ENCODE peak calls at places on chromosomes 4 and X, in eight cellular contexts. One of them, this sample, is unnamed.

GRCh38 chr4:31391976-31392375 is 671.8 kb downstream of the PCDH7 start:
- DNase-seq in mucosa of gallbladder: no peak
- DNase-seq in fibroblast of lung: no peak
- DNase-seq in IMR-90: no peak
- DNase-seq in skeletal muscle cell: no peak
- DNase-seq in T-helper 2 cell: no peak
- DNase-seq in CD8-positive, alpha-beta memory T cell: no peak
- DNase-seq in activated CD8-positive, alpha-beta T cell treated with anti-CD3 and anti-CD28 coated beads, Interleukin-2, amount 10 ng/mL, durations not matched to agents 7 days and 5 days: no peak
- DNase-seq in this sample: no peak

GRCh38 chrX:82208976-82209375 is 1007.1 kb downstream of the SH3BGRL start:
- DNase-seq in CD8-positive, alpha-beta memory T cell: no peak
- DNase-seq in mucosa of gallbladder: no peak
- DNase-seq in fibroblast of lung: no peak
- DNase-seq in activated CD8-positive, alpha-beta T cell treated with anti-CD3 and anti-CD28 coated beads, Interleukin-2, amount 10 ng/mL, durations not matched to agents 7 days and 5 days: no peak
- DNase-seq in skeletal muscle cell: no peak
- DNase-seq in T-helper 2 cell: no peak
- DNase-seq in IMR-90: no peak
- DNase-seq in this sample: no peak

GRCh38 chrX:150063138-150063518 is 124.8 kb upstream of the EOLA2 start:
- DNase-seq in fibroblast of lung: no peak
- DNase-seq in T-helper 2 cell: no peak
- DNase-seq in skeletal muscle cell: no peak
- DNase-seq in CD8-positive, alpha-beta memory T cell: no peak
- DNase-seq in mucosa of gallbladder: no peak
- DNase-seq in IMR-90: no peak
- DNase-seq in activated CD8-positive, alpha-beta T cell treated with anti-CD3 and anti-CD28 coated beads, Interleukin-2, amount 10 ng/mL, durations not matched to agents 7 days and 5 days: no peak
- DNase-seq in this sample: no peak

GRCh38 chr4:36551697-36552214 is 270.3 kb downstream of the DTHD1 start:
- DNase-seq in CD8-positive, alpha-beta memory T cell: no peak
- DNase-seq in skeletal muscle cell: no peak
- DNase-seq in IMR-90: no peak
- DNase-seq in activated CD8-positive, alpha-beta T cell treated with anti-CD3 and anti-CD28 coated beads, Interleukin-2, amount 10 ng/mL, durations not matched to agents 7 days and 5 days: no peak
- DNase-seq in T-helper 2 cell: no peak
- DNase-seq in fibroblast of lung: no peak
- DNase-seq in mucosa of gallbladder: no peak
- DNase-seq in this sample: no peak

GRCh38 chr4:46648088-46648744 is 258.3 kb upstream of the GABRA2 start:
- DNase-seq in CD8-positive, alpha-beta memory T cell: no peak
- DNase-seq in fibroblast of lung: peak; percentile 34
- DNase-seq in skeletal muscle cell: no peak
- DNase-seq in IMR-90: peak; percentile 64
- DNase-seq in activated CD8-positive, alpha-beta T cell treated with anti-CD3 and anti-CD28 coated beads, Interleukin-2, amount 10 ng/mL, durations not matched to agents 7 days and 5 days: no peak
- DNase-seq in mucosa of gallbladder: peak; percentile 34
- DNase-seq in T-helper 2 cell: no peak
- DNase-seq in this sample: peak; percentile 37

GRCh38 chr4:77927991-77928925 is 65.6 kb downstream of the MRPL1 start:
- DNase-seq in CD8-positive, alpha-beta memory T cell: no peak
- DNase-seq in IMR-90: peak; percentile 68
- DNase-seq in mucosa of gallbladder: no peak
- DNase-seq in skeletal muscle cell: peak; percentile 60
- DNase-seq in fibroblast of lung: peak; percentile 76
- DNase-seq in activated CD8-positive, alpha-beta T cell treated with anti-CD3 and anti-CD28 coated beads, Interleukin-2, amount 10 ng/mL, durations not matched to agents 7 days and 5 days: no peak
- DNase-seq in T-helper 2 cell: no peak
- DNase-seq in this sample: no peak

GRCh38 chr4:128159967-128160366 is 98.9 kb downstream of the LARP1B start:
- DNase-seq in activated CD8-positive, alpha-beta T cell treated with anti-CD3 and anti-CD28 coated beads, Interleukin-2, amount 10 ng/mL, durations not matched to agents 7 days and 5 days: no peak
- DNase-seq in fibroblast of lung: peak; percentile 97
- DNase-seq in IMR-90: peak; percentile 97
- DNase-seq in CD8-positive, alpha-beta memory T cell: no peak
- DNase-seq in T-helper 2 cell: no peak
- DNase-seq in mucosa of gallbladder: no peak
- DNase-seq in skeletal muscle cell: peak; percentile 8
- DNase-seq in this sample: no peak

GRCh38 chr4:160969914-160970313 is 1193.9 kb downstream of the FSTL5 start:
- DNase-seq in skeletal muscle cell: no peak
- DNase-seq in CD8-positive, alpha-beta memory T cell: no peak
- DNase-seq in T-helper 2 cell: no peak
- DNase-seq in fibroblast of lung: no peak
- DNase-seq in mucosa of gallbladder: no peak
- DNase-seq in IMR-90: no peak
- DNase-seq in activated CD8-positive, alpha-beta T cell treated with anti-CD3 and anti-CD28 coated beads, Interleukin-2, amount 10 ng/mL, durations not matched to agents 7 days and 5 days: no peak
- DNase-seq in this sample: no peak

GRCh38 chr4:2244947-2245786 is 3.2 kb upstream of the HAUS3 start:
- DNase-seq in fibroblast of lung: no peak
- DNase-seq in IMR-90: no peak
- DNase-seq in mucosa of gallbladder: no peak
- DNase-seq in skeletal muscle cell: no peak
- DNase-seq in activated CD8-positive, alpha-beta T cell treated with anti-CD3 and anti-CD28 coated beads, Interleukin-2, amount 10 ng/mL, durations not matched to agents 7 days and 5 days: peak; percentile 36
- DNase-seq in CD8-positive, alpha-beta memory T cell: no peak
- DNase-seq in T-helper 2 cell: peak; percentile 4
- DNase-seq in this sample: no peak

GRCh38 chrX:3697701-3698279 is 15.7 kb downstream of the PRKX start:
- DNase-seq in activated CD8-positive, alpha-beta T cell treated with anti-CD3 and anti-CD28 coated beads, Interleukin-2, amount 10 ng/mL, durations not matched to agents 7 days and 5 days: no peak
- DNase-seq in T-helper 2 cell: no peak
- DNase-seq in skeletal muscle cell: peak; percentile 87
- DNase-seq in fibroblast of lung: peak; percentile 34
- DNase-seq in IMR-90: peak; percentile 42
- DNase-seq in CD8-positive, alpha-beta memory T cell: no peak
- DNase-seq in mucosa of gallbladder: no peak
- DNase-seq in this sample: peak; percentile 43

GRCh38 chrX:105700316-105700715 is 122.0 kb upstream of the NRK start:
- DNase-seq in mucosa of gallbladder: no peak
- DNase-seq in CD8-positive, alpha-beta memory T cell: no peak
- DNase-seq in activated CD8-positive, alpha-beta T cell treated with anti-CD3 and anti-CD28 coated beads, Interleukin-2, amount 10 ng/mL, durations not matched to agents 7 days and 5 days: no peak
- DNase-seq in T-helper 2 cell: no peak
- DNase-seq in fibroblast of lung: no peak
- DNase-seq in IMR-90: no peak
- DNase-seq in skeletal muscle cell: no peak
- DNase-seq in this sample: no peak

GRCh38 chrX:97551821-97552220 is 668.1 kb downstream of the RPA4 start:
- DNase-seq in mucosa of gallbladder: no peak
- DNase-seq in IMR-90: no peak
- DNase-seq in CD8-positive, alpha-beta memory T cell: no peak
- DNase-seq in skeletal muscle cell: no peak
- DNase-seq in fibroblast of lung: no peak
- DNase-seq in activated CD8-positive, alpha-beta T cell treated with anti-CD3 and anti-CD28 coated beads, Interleukin-2, amount 10 ng/mL, durations not matched to agents 7 days and 5 days: no peak
- DNase-seq in T-helper 2 cell: no peak
- DNase-seq in this sample: no peak

GRCh38 chrX:38052096-38052495 is 45.7 kb downstream of the SYTL5 start:
- DNase-seq in fibroblast of lung: peak; percentile 90
- DNase-seq in mucosa of gallbladder: no peak
- DNase-seq in T-helper 2 cell: no peak
- DNase-seq in activated CD8-positive, alpha-beta T cell treated with anti-CD3 and anti-CD28 coated beads, Interleukin-2, amount 10 ng/mL, durations not matched to agents 7 days and 5 days: no peak
- DNase-seq in skeletal muscle cell: peak; percentile 86
- DNase-seq in CD8-positive, alpha-beta memory T cell: no peak
- DNase-seq in IMR-90: peak; percentile 92
- DNase-seq in this sample: peak; percentile 3

GRCh38 chr4:617644-618330 is 7.6 kb upstream of the PDE6B start:
- DNase-seq in fibroblast of lung: no peak
- DNase-seq in IMR-90: no peak
- DNase-seq in skeletal muscle cell: no peak
- DNase-seq in T-helper 2 cell: no peak
- DNase-seq in CD8-positive, alpha-beta memory T cell: no peak
- DNase-seq in activated CD8-positive, alpha-beta T cell treated with anti-CD3 and anti-CD28 coated beads, Interleukin-2, amount 10 ng/mL, durations not matched to agents 7 days and 5 days: no peak
- DNase-seq in mucosa of gallbladder: no peak
- DNase-seq in this sample: no peak

GRCh38 chr4:123851521-123851920 is 454.9 kb downstream of the SPRY1 start:
- DNase-seq in activated CD8-positive, alpha-beta T cell treated with anti-CD3 and anti-CD28 coated beads, Interleukin-2, amount 10 ng/mL, durations not matched to agents 7 days and 5 days: no peak
- DNase-seq in fibroblast of lung: no peak
- DNase-seq in mucosa of gallbladder: no peak
- DNase-seq in skeletal muscle cell: no peak
- DNase-seq in CD8-positive, alpha-beta memory T cell: no peak
- DNase-seq in T-helper 2 cell: no peak
- DNase-seq in IMR-90: no peak
- DNase-seq in this sample: no peak

GRCh38 chrX:39883664-39884063 is 214.1 kb downstream of the BCOR start:
- DNase-seq in mucosa of gallbladder: no peak
- DNase-seq in CD8-positive, alpha-beta memory T cell: no peak
- DNase-seq in T-helper 2 cell: no peak
- DNase-seq in IMR-90: no peak
- DNase-seq in activated CD8-positive, alpha-beta T cell treated with anti-CD3 and anti-CD28 coated beads, Interleukin-2, amount 10 ng/mL, durations not matched to agents 7 days and 5 days: peak; percentile 29
- DNase-seq in fibroblast of lung: no peak
- DNase-seq in skeletal muscle cell: no peak
- DNase-seq in this sample: no peak

GRCh38 chrX:79156818-79157217 is 12.3 kb downstream of the GPR174 start:
- DNase-seq in fibroblast of lung: no peak
- DNase-seq in CD8-positive, alpha-beta memory T cell: no peak
- DNase-seq in IMR-90: no peak
- DNase-seq in mucosa of gallbladder: no peak
- DNase-seq in activated CD8-positive, alpha-beta T cell treated with anti-CD3 and anti-CD28 coated beads, Interleukin-2, amount 10 ng/mL, durations not matched to agents 7 days and 5 days: no peak
- DNase-seq in skeletal muscle cell: no peak
- DNase-seq in T-helper 2 cell: no peak
- DNase-seq in this sample: no peak

GRCh38 chr4:86927843-86928395 is 6.9 kb upstream of the AFF1 start:
- DNase-seq in fibroblast of lung: peak; percentile 98
- DNase-seq in IMR-90: peak; percentile 99
- DNase-seq in CD8-positive, alpha-beta memory T cell: no peak
- DNase-seq in T-helper 2 cell: no peak
- DNase-seq in skeletal muscle cell: peak; percentile 98
- DNase-seq in activated CD8-positive, alpha-beta T cell treated with anti-CD3 and anti-CD28 coated beads, Interleukin-2, amount 10 ng/mL, durations not matched to agents 7 days and 5 days: no peak
- DNase-seq in mucosa of gallbladder: no peak
- DNase-seq in this sample: peak; percentile 96

GRCh38 chr4:22573198-22573597 is 57.3 kb upstream of the ADGRA3 start:
- DNase-seq in T-helper 2 cell: no peak
- DNase-seq in skeletal muscle cell: no peak
- DNase-seq in CD8-positive, alpha-beta memory T cell: no peak
- DNase-seq in activated CD8-positive, alpha-beta T cell treated with anti-CD3 and anti-CD28 coated beads, Interleukin-2, amount 10 ng/mL, durations not matched to agents 7 days and 5 days: no peak
- DNase-seq in mucosa of gallbladder: peak; percentile 44
- DNase-seq in IMR-90: no peak
- DNase-seq in fibroblast of lung: peak; percentile 36
- DNase-seq in this sample: no peak

GRCh38 chrX:42533761-42534160 is 244.2 kb downstream of the PPP1R2C start:
- DNase-seq in activated CD8-positive, alpha-beta T cell treated with anti-CD3 and anti-CD28 coated beads, Interleukin-2, amount 10 ng/mL, durations not matched to agents 7 days and 5 days: no peak
- DNase-seq in skeletal muscle cell: no peak
- DNase-seq in mucosa of gallbladder: no peak
- DNase-seq in IMR-90: no peak
- DNase-seq in CD8-positive, alpha-beta memory T cell: no peak
- DNase-seq in T-helper 2 cell: no peak
- DNase-seq in fibroblast of lung: no peak
- DNase-seq in this sample: no peak

GRCh38 chr4:118167306-118167705 is 133.0 kb downstream of the NDST3 start:
- DNase-seq in activated CD8-positive, alpha-beta T cell treated with anti-CD3 and anti-CD28 coated beads, Interleukin-2, amount 10 ng/mL, durations not matched to agents 7 days and 5 days: no peak
- DNase-seq in T-helper 2 cell: no peak
- DNase-seq in skeletal muscle cell: no peak
- DNase-seq in mucosa of gallbladder: no peak
- DNase-seq in CD8-positive, alpha-beta memory T cell: no peak
- DNase-seq in fibroblast of lung: no peak
- DNase-seq in IMR-90: no peak
- DNase-seq in this sample: no peak

GRCh38 chrX:72131317-72132294 is at the start of gene RTL5:
- DNase-seq in IMR-90: peak; percentile 85
- DNase-seq in fibroblast of lung: peak; percentile 90
- DNase-seq in activated CD8-positive, alpha-beta T cell treated with anti-CD3 and anti-CD28 coated beads, Interleukin-2, amount 10 ng/mL, durations not matched to agents 7 days and 5 days: peak; percentile 37
- DNase-seq in CD8-positive, alpha-beta memory T cell: peak; percentile 81
- DNase-seq in skeletal muscle cell: peak; percentile 72
- DNase-seq in mucosa of gallbladder: peak; percentile 83
- DNase-seq in T-helper 2 cell: peak; percentile 15
- DNase-seq in this sample: peak; percentile 34

GRCh38 chr4:6043843-6044242 is 25.6 kb upstream of the C4orf50 start:
- DNase-seq in fibroblast of lung: no peak
- DNase-seq in skeletal muscle cell: no peak
- DNase-seq in activated CD8-positive, alpha-beta T cell treated with anti-CD3 and anti-CD28 coated beads, Interleukin-2, amount 10 ng/mL, durations not matched to agents 7 days and 5 days: no peak
- DNase-seq in T-helper 2 cell: no peak
- DNase-seq in IMR-90: no peak
- DNase-seq in mucosa of gallbladder: no peak
- DNase-seq in CD8-positive, alpha-beta memory T cell: no peak
- DNase-seq in this sample: no peak

GRCh38 chr4:138225477-138225876 is 16.7 kb downstream of the SLC7A11 start:
- DNase-seq in skeletal muscle cell: no peak
- DNase-seq in CD8-positive, alpha-beta memory T cell: no peak
- DNase-seq in mucosa of gallbladder: no peak
- DNase-seq in fibroblast of lung: no peak
- DNase-seq in T-helper 2 cell: no peak
- DNase-seq in activated CD8-positive, alpha-beta T cell treated with anti-CD3 and anti-CD28 coated beads, Interleukin-2, amount 10 ng/mL, durations not matched to agents 7 days and 5 days: no peak
- DNase-seq in IMR-90: peak; percentile 23
- DNase-seq in this sample: no peak

GRCh38 chr4:173218411-173219125 is 50.0 kb downstream of the GALNT7 start:
- DNase-seq in activated CD8-positive, alpha-beta T cell treated with anti-CD3 and anti-CD28 coated beads, Interleukin-2, amount 10 ng/mL, durations not matched to agents 7 days and 5 days: no peak
- DNase-seq in skeletal muscle cell: peak; percentile 15
- DNase-seq in T-helper 2 cell: no peak
- DNase-seq in IMR-90: peak; percentile 73
- DNase-seq in CD8-positive, alpha-beta memory T cell: no peak
- DNase-seq in fibroblast of lung: peak; percentile 34
- DNase-seq in mucosa of gallbladder: no peak
- DNase-seq in this sample: peak; percentile 62

GRCh38 chr4:40280586-40280985 is 54.5 kb upstream of the CHRNA9 start:
- DNase-seq in mucosa of gallbladder: no peak
- DNase-seq in skeletal muscle cell: no peak
- DNase-seq in CD8-positive, alpha-beta memory T cell: no peak
- DNase-seq in fibroblast of lung: no peak
- DNase-seq in T-helper 2 cell: no peak
- DNase-seq in activated CD8-positive, alpha-beta T cell treated with anti-CD3 and anti-CD28 coated beads, Interleukin-2, amount 10 ng/mL, durations not matched to agents 7 days and 5 days: no peak
- DNase-seq in IMR-90: no peak
- DNase-seq in this sample: no peak

GRCh38 chr4:8453957-8454356 is 13.4 kb downstream of the TRMT44 start:
- DNase-seq in mucosa of gallbladder: no peak
- DNase-seq in skeletal muscle cell: no peak
- DNase-seq in fibroblast of lung: no peak
- DNase-seq in CD8-positive, alpha-beta memory T cell: no peak
- DNase-seq in IMR-90: no peak
- DNase-seq in activated CD8-positive, alpha-beta T cell treated with anti-CD3 and anti-CD28 coated beads, Interleukin-2, amount 10 ng/mL, durations not matched to agents 7 days and 5 days: no peak
- DNase-seq in T-helper 2 cell: no peak
- DNase-seq in this sample: no peak

GRCh38 chr4:123997116-123997515 is 600.5 kb downstream of the SPRY1 start:
- DNase-seq in CD8-positive, alpha-beta memory T cell: no peak
- DNase-seq in T-helper 2 cell: no peak
- DNase-seq in skeletal muscle cell: no peak
- DNase-seq in mucosa of gallbladder: no peak
- DNase-seq in IMR-90: no peak
- DNase-seq in fibroblast of lung: no peak
- DNase-seq in activated CD8-positive, alpha-beta T cell treated with anti-CD3 and anti-CD28 coated beads, Interleukin-2, amount 10 ng/mL, durations not matched to agents 7 days and 5 days: no peak
- DNase-seq in this sample: no peak

GRCh38 chr4:108725457-108725856 is 37.4 kb downstream of the ETNPPL start:
- DNase-seq in activated CD8-positive, alpha-beta T cell treated with anti-CD3 and anti-CD28 coated beads, Interleukin-2, amount 10 ng/mL, durations not matched to agents 7 days and 5 days: no peak
- DNase-seq in T-helper 2 cell: no peak
- DNase-seq in fibroblast of lung: no peak
- DNase-seq in IMR-90: no peak
- DNase-seq in CD8-positive, alpha-beta memory T cell: no peak
- DNase-seq in mucosa of gallbladder: no peak
- DNase-seq in skeletal muscle cell: no peak
- DNase-seq in this sample: no peak

GRCh38 chr4:34850983-34851382 is 1393.3 kb downstream of the ARAP2 start:
- DNase-seq in mucosa of gallbladder: no peak
- DNase-seq in activated CD8-positive, alpha-beta T cell treated with anti-CD3 and anti-CD28 coated beads, Interleukin-2, amount 10 ng/mL, durations not matched to agents 7 days and 5 days: no peak
- DNase-seq in CD8-positive, alpha-beta memory T cell: no peak
- DNase-seq in T-helper 2 cell: no peak
- DNase-seq in IMR-90: no peak
- DNase-seq in skeletal muscle cell: peak; percentile 60
- DNase-seq in fibroblast of lung: peak; percentile 8
- DNase-seq in this sample: no peak

GRCh38 chr4:186685744-186686143 is 37.9 kb downstream of the FAT1 start:
- DNase-seq in CD8-positive, alpha-beta memory T cell: no peak
- DNase-seq in skeletal muscle cell: peak; percentile 73
- DNase-seq in fibroblast of lung: peak; percentile 71
- DNase-seq in mucosa of gallbladder: no peak
- DNase-seq in activated CD8-positive, alpha-beta T cell treated with anti-CD3 and anti-CD28 coated beads, Interleukin-2, amount 10 ng/mL, durations not matched to agents 7 days and 5 days: no peak
- DNase-seq in T-helper 2 cell: no peak
- DNase-seq in IMR-90: peak; percentile 92
- DNase-seq in this sample: peak; percentile 100

GRCh38 chr4:48024522-48024921 is 8.0 kb downstream of the NIPAL1 start:
- DNase-seq in activated CD8-positive, alpha-beta T cell treated with anti-CD3 and anti-CD28 coated beads, Interleukin-2, amount 10 ng/mL, durations not matched to agents 7 days and 5 days: no peak
- DNase-seq in IMR-90: no peak
- DNase-seq in CD8-positive, alpha-beta memory T cell: no peak
- DNase-seq in T-helper 2 cell: no peak
- DNase-seq in skeletal muscle cell: no peak
- DNase-seq in fibroblast of lung: no peak
- DNase-seq in mucosa of gallbladder: no peak
- DNase-seq in this sample: no peak

GRCh38 chr4:95761441-95761840 is 78.5 kb upstream of the PDHA2 start:
- DNase-seq in fibroblast of lung: peak; percentile 40
- DNase-seq in activated CD8-positive, alpha-beta T cell treated with anti-CD3 and anti-CD28 coated beads, Interleukin-2, amount 10 ng/mL, durations not matched to agents 7 days and 5 days: no peak
- DNase-seq in mucosa of gallbladder: no peak
- DNase-seq in IMR-90: peak; percentile 38
- DNase-seq in CD8-positive, alpha-beta memory T cell: no peak
- DNase-seq in skeletal muscle cell: no peak
- DNase-seq in T-helper 2 cell: no peak
- DNase-seq in this sample: peak; percentile 26

GRCh38 chr4:145829629-145830395 is 108.8 kb downstream of the ZNF827 start:
- DNase-seq in T-helper 2 cell: no peak
- DNase-seq in CD8-positive, alpha-beta memory T cell: no peak
- DNase-seq in fibroblast of lung: no peak
- DNase-seq in skeletal muscle cell: no peak
- DNase-seq in IMR-90: no peak
- DNase-seq in activated CD8-positive, alpha-beta T cell treated with anti-CD3 and anti-CD28 coated beads, Interleukin-2, amount 10 ng/mL, durations not matched to agents 7 days and 5 days: peak; percentile 37
- DNase-seq in mucosa of gallbladder: no peak
- DNase-seq in this sample: no peak